ENCODE peak calls at places on chromosomes 12 and 14, in seven cellular contexts. A is kidney epithelial cell, R is breast epithelium, E is colonic mucosa, D is stomach, Y is epithelial cell of esophagus, N is right lobe of liver. H is an unnamed sample.

GRCh38 chr14:61553730-61554641 is 141.3 kb upstream of the HIF1A start:
- DNase-seq in A (peak), R (no peak), E (no peak), D (no peak), Y (peak), N (peak), H (peak)

GRCh38 chr12:55073043-55074022 is 52.9 kb upstream of the OR9K2 start:
- DNase-seq in A (peak), R (peak), E (peak), D (peak), Y (peak), N (peak), H (peak)

GRCh38 chr14:35512765-35513164 is 21.2 kb upstream of the INSM2 start:
- DNase-seq in A (no peak), R (no peak), E (no peak), D (no peak), Y (no peak), N (no peak), H (no peak)

GRCh38 chr12:96365604-96366230 is 34.5 kb downstream of the CDK17 start:
- DNase-seq in A (no peak), R (no peak), E (no peak), D (no peak), Y (no peak), N (no peak), H (no peak)

GRCh38 chr12:54392485-54393349 is 8.2 kb upstream of the ZNF385A start:
- DNase-seq in A (no peak), R (peak), E (no peak), D (no peak), Y (peak), N (no peak), H (no peak)

GRCh38 chr12:86623267-86623666 is 367.1 kb upstream of the MGAT4C start:
- DNase-seq in A (no peak), R (no peak), E (no peak), D (no peak), Y (no peak), N (no peak), H (no peak)

GRCh38 chr14:68552597-68552996 is 240.3 kb downstream of the ZFP36L1 start:
- DNase-seq in A (no peak), R (peak), E (no peak), D (no peak), Y (peak), N (no peak), H (peak)

GRCh38 chr12:40946612-40947194 is 241.4 kb upstream of the PDZRN4 start:
- DNase-seq in A (no peak), R (no peak), E (no peak), D (no peak), Y (peak), N (no peak), H (no peak)

GRCh38 chr14:101587403-101587998 is 26.2 kb downstream of the DIO3 start:
- DNase-seq in A (no peak), R (no peak), E (no peak), D (no peak), Y (no peak), N (no peak), H (no peak)

GRCh38 chr14:68787235-68787727 is 5.6 kb downstream of the ZFP36L1 start:
- DNase-seq in A (no peak), R (peak), E (peak), D (peak), Y (peak), N (peak), H (no peak)

GRCh38 chr12:46523863-46524770 is 151.5 kb upstream of the SLC38A2 start:
- DNase-seq in A (peak), R (no peak), E (no peak), D (no peak), Y (peak), N (no peak), H (peak)

GRCh38 chr12:18677189-18677588 is 60.6 kb downstream of the PLCZ1 start:
- DNase-seq in A (no peak), R (no peak), E (no peak), D (no peak), Y (no peak), N (no peak), H (no peak)

GRCh38 chr12:89721291-89721987 is 12.8 kb upstream of the ATP2B1 start:
- DNase-seq in A (no peak), R (no peak), E (no peak), D (no peak), Y (peak), N (no peak), H (no peak)

GRCh38 chr12:85424581-85425348 is 144.7 kb downstream of the ALX1 start:
- DNase-seq in A (no peak), R (no peak), E (peak), D (peak), Y (peak), N (peak), H (peak)

GRCh38 chr12:93918900-93919299 is 229.5 kb upstream of the PLXNC1 start:
- DNase-seq in A (no peak), R (no peak), E (no peak), D (no peak), Y (no peak), N (no peak), H (no peak)

GRCh38 chr14:22225526-22226133 is 363.4 kb downstream of the DAD1 start:
- DNase-seq in A (no peak), R (no peak), E (no peak), D (no peak), Y (peak), N (no peak), H (peak)

GRCh38 chr12:241266-241665 is 21.4 kb downstream of the SLC6A13 start:
- DNase-seq in A (no peak), R (no peak), E (no peak), D (no peak), Y (no peak), N (no peak), H (no peak)

GRCh38 chr12:41345071-41345470 is 157.0 kb downstream of the PDZRN4 start:
- DNase-seq in A (no peak), R (no peak), E (no peak), D (no peak), Y (no peak), N (no peak), H (no peak)

GRCh38 chr14:99287269-99287942 is 15.4 kb upstream of the BCL11B start:
- DNase-seq in A (no peak), R (no peak), E (no peak), D (no peak), Y (no peak), N (no peak), H (no peak)

GRCh38 chr12:68900241-68900640 is 32.7 kb downstream of the CPM start:
- DNase-seq in A (no peak), R (no peak), E (no peak), D (no peak), Y (no peak), N (no peak), H (no peak)

GRCh38 chr14:64878775-64879634 is 702 bp downstream of the SPTB start:
- DNase-seq in A (no peak), R (no peak), E (peak), D (no peak), Y (no peak), N (no peak), H (no peak)

GRCh38 chr12:128794661-128795529 is 28.9 kb downstream of the SLC15A4 start:
- DNase-seq in A (no peak), R (no peak), E (no peak), D (peak), Y (no peak), N (no peak), H (no peak)

GRCh38 chr12:32476446-32476845 is 77.1 kb downstream of the FGD4 start:
- DNase-seq in A (no peak), R (no peak), E (no peak), D (no peak), Y (peak), N (no peak), H (no peak)

GRCh38 chr12:47391566-47391965 is 311.8 kb upstream of the AMIGO2 start:
- DNase-seq in A (no peak), R (no peak), E (no peak), D (peak), Y (no peak), N (no peak), H (no peak)

GRCh38 chr12:112900298-112901145 is 6.2 kb upstream of the OAS1 start:
- DNase-seq in A (no peak), R (peak), E (peak), D (peak), Y (peak), N (no peak), H (no peak)

GRCh38 chr14:95290769-95291440 is 28.8 kb downstream of the CLMN start:
- DNase-seq in A (no peak), R (peak), E (peak), D (peak), Y (peak), N (no peak), H (no peak)

GRCh38 chr12:103901518-103902173 is 28.6 kb upstream of the HSP90B1 start:
- DNase-seq in A (no peak), R (no peak), E (no peak), D (no peak), Y (no peak), N (no peak), H (no peak)

GRCh38 chr12:51028126-51028810 is 2.1 kb upstream of the SLC11A2 start:
- DNase-seq in A (no peak), R (peak), E (peak), D (no peak), Y (peak), N (no peak), H (peak)

GRCh38 chr14:68941820-68942219 is 37.3 kb downstream of the ACTN1 start:
- DNase-seq in A (peak), R (peak), E (no peak), D (peak), Y (peak), N (peak), H (peak)

GRCh38 chr12:63843613-63844390 is 698 bp upstream of the SRGAP1 start:
- DNase-seq in A (peak), R (peak), E (peak), D (peak), Y (peak), N (peak), H (peak)

GRCh38 chr12:112191840-112192321 is 66.5 kb downstream of the TRAFD1 start:
- DNase-seq in A (no peak), R (peak), E (no peak), D (no peak), Y (peak), N (no peak), H (no peak)

GRCh38 chr14:56334458-56334857 is 216.2 kb downstream of the PELI2 start:
- DNase-seq in A (no peak), R (no peak), E (no peak), D (no peak), Y (no peak), N (no peak), H (no peak)

DNA sequence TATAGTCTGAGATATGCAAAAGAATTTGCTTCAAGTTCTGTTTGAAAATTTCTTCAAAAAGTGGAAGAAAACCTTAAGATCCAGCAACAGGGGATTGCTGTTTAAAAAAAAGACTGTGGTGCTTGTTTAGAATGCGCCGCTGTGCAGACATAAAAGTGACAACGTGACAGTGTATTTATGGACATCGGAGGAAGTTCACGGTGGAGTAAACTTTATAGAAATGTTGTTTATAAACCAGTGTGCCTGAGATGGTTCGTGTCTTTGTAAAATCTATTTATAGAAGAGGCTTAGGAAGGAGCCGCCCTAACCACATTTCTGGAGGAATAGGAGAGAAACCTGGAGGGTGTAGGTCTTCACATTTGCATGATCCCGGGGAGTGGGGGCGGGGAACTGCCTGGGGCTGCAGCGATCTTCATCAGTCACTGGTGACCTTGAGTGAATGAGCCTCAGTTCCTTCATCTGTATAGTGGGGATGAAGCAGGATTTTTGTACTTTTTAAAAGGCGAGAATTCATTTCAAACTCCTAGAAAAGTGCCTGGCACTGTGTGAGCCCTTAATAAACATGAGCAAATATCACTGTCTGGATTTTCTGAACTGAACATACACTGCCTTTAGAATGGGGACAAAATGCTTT is 27.6 kb downstream of the ADGRD1 start:
- DNase-seq in A (no peak), R (no peak), E (no peak), D (no peak), Y (no peak), N (no peak), H (no peak)
- H3K4me3 ChIP-seq in A (no peak), R (no peak), E (no peak), D (no peak), Y (no peak), N (no peak), H (no peak)

DNA sequence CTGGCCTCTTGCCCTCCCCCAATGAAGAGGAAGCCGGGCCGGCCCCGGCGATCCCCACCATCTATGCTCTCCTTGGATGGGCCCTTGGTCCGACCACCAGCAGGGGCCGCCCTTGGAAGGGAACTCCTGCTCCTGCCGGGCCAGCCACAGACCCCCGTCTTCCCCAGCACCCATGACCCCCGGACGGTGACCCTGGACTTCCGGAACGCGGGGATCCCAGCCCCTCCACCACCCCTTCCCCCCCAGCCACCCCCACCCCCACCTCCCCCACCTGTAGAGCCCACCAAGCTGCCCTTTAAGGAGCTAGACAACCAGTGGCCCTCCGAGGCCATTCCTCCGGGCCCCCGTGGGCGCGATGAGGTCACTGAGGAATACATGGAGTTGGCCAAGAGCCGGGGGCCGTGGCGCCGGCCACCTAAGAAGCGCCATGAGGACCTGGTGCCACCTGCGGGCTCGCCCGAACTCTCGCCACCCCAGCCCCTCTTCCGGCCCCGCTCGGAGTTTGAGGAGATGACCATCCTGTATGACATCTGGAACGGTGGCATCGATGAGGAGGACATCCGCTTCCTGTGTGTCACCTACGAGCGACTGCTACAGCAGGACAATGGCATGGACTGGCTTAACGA is 19.4 kb downstream of the SETD1B start:
- DNase-seq in A (no peak), R (no peak), E (no peak), D (no peak), Y (no peak), N (peak), H (no peak)
- TF ChIP-seq CTCF in A (peak), R (no peak), E (no peak), D (no peak), Y (no peak), N (no peak), H (no peak)

GRCh38 chr12:75725505-75726120 is 214.2 kb upstream of the KRR1 start:
- DNase-seq in A (no peak), R (no peak), E (no peak), D (no peak), Y (peak), N (no peak), H (no peak)
- H3K4me3 ChIP-seq in A (no peak), R (no peak), E (no peak), D (no peak), Y (no peak), N (no peak), H (no peak)

DNA sequence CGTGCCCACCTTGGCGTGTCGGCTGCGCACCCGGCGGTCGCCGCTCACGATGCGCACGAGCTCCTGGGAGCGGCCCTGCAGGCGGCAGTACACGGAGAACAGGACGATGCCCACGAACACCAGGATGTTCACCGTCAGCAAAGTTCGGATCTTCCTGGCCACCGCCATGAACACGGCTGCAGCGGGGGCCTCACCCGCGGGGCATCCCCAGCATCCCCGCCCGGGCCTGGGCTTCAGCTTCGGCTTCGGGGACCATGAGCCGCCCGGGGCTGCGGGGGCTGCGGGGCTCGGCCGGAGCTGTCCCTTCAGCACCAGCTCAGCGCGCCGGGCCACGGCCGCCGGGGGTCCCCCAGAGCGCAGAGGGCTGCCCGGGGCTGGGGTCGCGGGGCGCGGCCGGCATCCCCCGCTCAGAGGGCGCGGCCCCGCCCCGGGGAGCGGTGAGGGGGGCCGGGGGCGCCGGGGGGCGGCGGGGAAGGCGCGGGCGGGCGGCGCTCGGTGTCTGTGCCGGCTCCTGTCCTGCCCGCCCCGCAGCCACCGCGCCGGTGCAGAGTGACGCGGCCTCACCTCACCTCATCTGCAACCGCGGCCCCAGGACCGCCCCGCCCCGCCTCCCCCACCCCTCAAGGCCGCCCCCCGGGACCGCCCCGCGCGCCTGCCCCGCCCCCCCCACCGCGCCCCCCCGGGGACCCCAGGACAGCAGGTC is at the start of gene GALNT9:
- DNase-seq in A (no peak), R (no peak), E (no peak), D (no peak), Y (no peak), N (no peak), H (no peak)
- TF ChIP-seq CTCF in A (no peak), R (no peak), E (no peak), D (no peak), Y (no peak), N (no peak), H (no peak)

GRCh38 chr12:56338643-56339422 is at the start of gene IL23A:
- DNase-seq in A (peak), R (no peak), E (no peak), D (no peak), Y (peak), N (no peak), H (peak)
- H3K4me3 ChIP-seq in A (no peak), R (no peak), E (no peak), D (no peak), Y (no peak), N (no peak), H (no peak)

DNA sequence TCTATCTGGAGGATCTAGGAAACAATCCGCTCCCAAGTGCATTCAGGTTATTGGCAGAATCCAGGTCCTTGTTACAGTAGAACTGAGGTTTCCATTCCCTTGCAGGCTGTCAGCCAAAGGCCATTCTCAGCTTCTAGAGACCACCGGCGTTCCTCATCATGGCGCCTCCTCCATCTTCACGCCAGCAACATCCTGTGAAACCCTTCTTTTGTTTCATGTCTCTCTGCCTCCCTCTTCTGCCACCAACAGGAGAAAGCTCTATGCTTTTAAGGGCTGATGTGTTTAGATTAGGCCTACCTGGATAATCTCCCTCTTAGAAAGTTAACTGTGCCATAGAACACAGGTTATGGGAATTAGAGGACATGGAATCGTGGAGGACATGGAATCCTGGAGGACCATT is 133.0 kb upstream of the RASSF8 start:
- DNase-seq in A (no peak), R (no peak), E (no peak), D (no peak), Y (no peak), N (no peak), H (no peak)
- TF ChIP-seq CTCF in A (no peak), R (no peak), E (no peak), D (no peak), Y (no peak), N (no peak), H (no peak)

GRCh38 chr12:49335955-49336644 is 888 bp downstream of the C1QL4 start:
- DNase-seq in A (no peak), R (no peak), E (no peak), D (no peak), Y (no peak), N (no peak), H (no peak)
- H3K4me3 ChIP-seq in A (no peak), R (no peak), E (no peak), D (no peak), Y (no peak), N (no peak), H (no peak)